ENCODE peak calls at places on chromosomes 12 and 14, in nine cellular contexts. Z, L, Q, T, X, V, M, U and N are unnamed samples.
A peak's percentile ranks its signal among the peaks of the same experiment; 100 is the strongest.

GRCh38 chr14:105479438-105480164 is 5.0 kb downstream of the CRIP2 start:
- DNase-seq in Z (peak; percentile 17), L (no peak), Q (no peak), T (peak; percentile 75), X (no peak), V (no peak), M (no peak), U (no peak), N (no peak)

GRCh38 chr12:16359512-16360491 is 12.4 kb downstream of the MGST1 start:
- DNase-seq in Z (peak; percentile 36), L (peak; percentile 70), Q (peak; percentile 73), T (no peak), X (peak; percentile 65), V (no peak), M (peak; percentile 30), U (no peak), N (peak; percentile 67)

GRCh38 chr12:44654641-44655625 is 221.2 kb downstream of the NELL2 start:
- DNase-seq in Z (no peak), L (no peak), Q (no peak), T (no peak), X (peak; percentile 56), V (no peak), M (no peak), U (no peak), N (no peak)

GRCh38 chr14:65453807-65454480 is 41.4 kb downstream of the FUT8 start:
- DNase-seq in Z (no peak), L (no peak), Q (no peak), T (no peak), X (peak; percentile 23), V (no peak), M (no peak), U (no peak), N (no peak)

GRCh38 chr14:91352101-91352500 is 65.5 kb downstream of the CCDC88C start:
- DNase-seq in Z (no peak), L (peak; percentile 62), Q (no peak), T (no peak), X (no peak), V (no peak), M (no peak), U (no peak), N (peak; percentile 45)

GRCh38 chr14:89617471-89618291 is 200.6 kb upstream of the FOXN3 start:
- DNase-seq in Z (peak; percentile 44), L (peak; percentile 76), Q (no peak), T (no peak), X (peak; percentile 27), V (no peak), M (no peak), U (no peak), N (peak; percentile 24)

GRCh38 chr14:95516554-95517209 is at the start of gene SYNE3:
- DNase-seq in Z (peak; percentile 62), L (peak; percentile 62), Q (peak; percentile 32), T (peak; percentile 82), X (peak; percentile 51), V (peak; percentile 39), M (no peak), U (no peak), N (peak; percentile 80)

GRCh38 chr14:22650046-22650739 is 6.0 kb upstream of the OR6J1 start:
- DNase-seq in Z (no peak), L (no peak), Q (no peak), T (no peak), X (no peak), V (no peak), M (no peak), U (no peak), N (no peak)